ENCODE peak calls at places on chromosomes 5 and 9, in four cellular contexts. Q is neuronal stem cell, E is mesendoderm, H is H9. F is an unnamed sample.

GRCh38 chr9:135901036-135901758 is 6.1 kb downstream of the CAMSAP1 start:
- DNase-seq in Q (no peak), E (no peak), H (no peak), F (no peak)

GRCh38 chr5:83924891-83925290 is 204.2 kb upstream of the HAPLN1 start:
- DNase-seq in Q (no peak), E (no peak), H (no peak), F (peak; percentile 80)

GRCh38 chr5:31237159-31237558 is 43.7 kb downstream of the CDH6 start:
- DNase-seq in Q (no peak), E (peak; percentile 56), H (no peak), F (peak; percentile 32)

GRCh38 chr5:128538249-128539037 is 398 bp upstream of the FBN2 start:
- DNase-seq in Q (peak; percentile 91), E (peak; percentile 99), H (peak; percentile 89), F (peak; percentile 80)

GRCh38 chr9:138075961-138076649 is 198.5 kb downstream of the CACNA1B start:
- DNase-seq in Q (no peak), E (no peak), H (no peak), F (no peak)

GRCh38 chr9:36797471-36798220 is 225.0 kb downstream of the MELK start:
- DNase-seq in Q (no peak), E (no peak), H (no peak), F (no peak)

GRCh38 chr5:95163079-95163478 is 121.8 kb downstream of the MCTP1 start:
- DNase-seq in Q (no peak), E (no peak), H (no peak), F (no peak)

GRCh38 chr9:15078345-15078744 is 168.1 kb upstream of the FREM1 start:
- DNase-seq in Q (no peak), E (no peak), H (no peak), F (no peak)

GRCh38 chr5:39419830-39420229 is 5.0 kb downstream of the DAB2 start:
- DNase-seq in Q (no peak), E (no peak), H (no peak), F (no peak)

GRCh38 chr5:73826761-73827450 is 200.9 kb downstream of the ARHGEF28 start:
- DNase-seq in Q (no peak), E (peak; percentile 41), H (no peak), F (peak; percentile 93)

GRCh38 chr9:33785914-33786313 is 9.4 kb upstream of the PRSS3 start:
- DNase-seq in Q (no peak), E (peak; percentile 53), H (no peak), F (peak; percentile 28)

GRCh38 chr5:80958611-80959010 is 1.6 kb upstream of the RASGRF2 start:
- DNase-seq in Q (no peak), E (no peak), H (no peak), F (no peak)

GRCh38 chr9:96217756-96218693 is 84.0 kb downstream of the HSD17B3 start:
- DNase-seq in Q (peak; percentile 81), E (peak; percentile 89), H (peak; percentile 83), F (peak; percentile 30)

GRCh38 chr5:111950660-111951059 is 193.7 kb upstream of the NREP start:
- DNase-seq in Q (no peak), E (no peak), H (no peak), F (peak; percentile 80)

GRCh38 chr5:83306572-83307241 is 164.8 kb upstream of the VCAN start:
- DNase-seq in Q (no peak), E (peak; percentile 12), H (no peak), F (peak; percentile 89)

GRCh38 chr5:637581-638450 is 25.7 kb downstream of the CEP72 start:
- DNase-seq in Q (no peak), E (no peak), H (no peak), F (no peak)

GRCh38 chr5:72695659-72696058 is 120.8 kb upstream of the TNPO1 start:
- DNase-seq in Q (no peak), E (no peak), H (no peak), F (no peak)

GRCh38 chr9:9961934-9962333 is 650.9 kb downstream of the PTPRD start:
- DNase-seq in Q (no peak), E (no peak), H (no peak), F (no peak)

GRCh38 chr5:135030691-135031145 is 3.3 kb downstream of the PITX1 start:
- DNase-seq in Q (no peak), E (peak; percentile 88), H (peak; percentile 79), F (no peak)

GRCh38 chr5:78562001-78562400 is 86.6 kb downstream of the LHFPL2 start:
- DNase-seq in Q (no peak), E (no peak), H (peak; percentile 10), F (no peak)

GRCh38 chr5:167759411-167759821 is 532.0 kb upstream of the WWC1 start:
- DNase-seq in Q (no peak), E (peak; percentile 56), H (no peak), F (peak; percentile 61)

GRCh38 chr5:127572930-127573329 is 55.5 kb downstream of the PRRC1 start:
- DNase-seq in Q (no peak), E (peak; percentile 19), H (no peak), F (no peak)

GRCh38 chr5:60287174-60287771 is 393.7 kb upstream of the PDE4D start:
- DNase-seq in Q (peak; percentile 69), E (peak; percentile 91), H (peak; percentile 76), F (peak; percentile 16)

GRCh38 chr9:127520941-127521918 is 69.9 kb downstream of the LRSAM1 start:
- DNase-seq in Q (no peak), E (peak; percentile 85), H (peak; percentile 75), F (peak; percentile 83)

GRCh38 chr5:107670927-107671741 is at the start of gene EFNA5:
- DNase-seq in Q (no peak), E (peak; percentile 81), H (peak; percentile 66), F (peak; percentile 46)

GRCh38 chr5:129917224-129917623 is 13.0 kb downstream of the CHSY3 start:
- DNase-seq in Q (no peak), E (no peak), H (no peak), F (no peak)

GRCh38 chr9:77981907-77982306 is 49.7 kb downstream of the GNAQ start:
- DNase-seq in Q (no peak), E (no peak), H (no peak), F (no peak)

GRCh38 chr9:35014517-35014916 is 25.0 kb downstream of the DNAJB5 start:
- DNase-seq in Q (no peak), E (no peak), H (no peak), F (no peak)
- H3K4me2 ChIP-seq in Q (no peak overlapping the region), E (no peak overlapping the region), H (no peak overlapping the region), F (no peak overlapping the region)

GRCh38 chr5:6489786-6490185 is 41.1 kb downstream of the UBE2QL1 start:
- DNase-seq in Q (no peak), E (no peak), H (no peak), F (no peak)
- H2BK120ac ChIP-seq in Q (no peak overlapping the region), E (no peak overlapping the region), H (no peak overlapping the region), F (no peak overlapping the region)

GRCh38 chr5:158435161-158435616 is 576.2 kb upstream of the CLINT1 start:
- DNase-seq in Q (no peak), E (no peak), H (no peak), F (no peak)
- H3K4me2 ChIP-seq in Q (no peak overlapping the region), E (no peak overlapping the region), H (no peak overlapping the region), F (no peak overlapping the region)

DNA sequence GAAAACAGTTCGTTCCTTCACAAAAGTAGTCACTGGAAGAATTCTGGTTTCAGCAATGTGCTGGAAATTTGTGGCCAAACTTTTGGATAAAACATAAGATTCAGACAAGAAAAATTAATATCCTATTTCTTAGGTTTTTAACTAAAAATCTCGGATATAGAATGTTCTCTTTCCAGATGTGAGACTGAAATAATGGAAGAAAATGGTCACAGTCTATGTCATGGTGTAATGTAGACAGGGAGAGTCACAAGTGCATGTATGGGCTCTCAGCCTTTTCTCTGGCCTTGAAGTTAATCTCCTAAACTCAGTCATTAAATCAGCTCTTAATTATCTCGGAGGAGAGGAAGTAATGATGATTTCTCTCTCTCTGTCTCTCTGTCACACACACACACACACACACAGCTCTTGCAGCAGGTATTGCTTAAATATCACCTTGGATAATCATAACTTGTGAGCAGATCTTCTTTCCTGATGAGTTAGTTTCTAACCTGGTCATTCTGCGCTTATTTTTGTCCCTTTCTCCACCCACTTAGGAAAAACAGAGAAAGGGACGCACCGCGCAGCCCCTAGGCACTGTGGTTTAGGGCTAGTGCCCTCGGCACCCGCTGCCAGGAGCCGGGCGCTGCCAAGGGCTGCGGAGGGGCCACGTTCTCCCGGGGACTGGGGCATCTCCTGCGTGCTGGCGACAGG is 672 bp upstream of the ITGA2 start:
- DNase-seq in Q (no peak), E (no peak), H (no peak), F (no peak)
- H2BK120ac ChIP-seq in Q (no peak overlapping the region), E (no peak overlapping the region), H (no peak overlapping the region), F (peak overlapping the region; percentile 87)

GRCh38 chr9:121698627-121699270 is 47.3 kb downstream of the DAB2IP start:
- DNase-seq in Q (peak; percentile 83), E (peak; percentile 77), H (peak; percentile 73), F (no peak)

GRCh38 chr9:121700831-121701419 is 49.5 kb downstream of the DAB2IP start:
- DNase-seq in Q (no peak), E (no peak), H (no peak), F (no peak)

GRCh38 chr9:121699271-121700164 is 48.1 kb downstream of the DAB2IP start:
- DNase-seq in Q (peak; percentile 20), E (peak; percentile 65), H (peak; percentile 63), F (peak; percentile 55)

GRCh38 chr9:121701736-121702261 is 50.4 kb downstream of the DAB2IP start:
- DNase-seq in Q (no peak), E (no peak), H (no peak), F (no peak)

GRCh38 chr9:121700165-121700830 is 48.9 kb downstream of the DAB2IP start:
- DNase-seq in Q (peak; percentile 12), E (peak; percentile 71), H (peak; percentile 71), F (peak; percentile 48)
- H3K4me2 ChIP-seq in Q (peak overlapping the region; percentile 95), E (peak overlapping the region; percentile 79), H (peak overlapping the region; percentile 42), F (peak overlapping the region; percentile 58)

GRCh38 chr9:73539881-73540280 is 388.2 kb downstream of the ANXA1 start:
- DNase-seq in Q (no peak), E (no peak), H (no peak), F (no peak)

GRCh38 chr9:73537561-73537960 is 385.9 kb downstream of the ANXA1 start:
- DNase-seq in Q (no peak), E (no peak), H (no peak), F (no peak)

GRCh38 chr9:73536403-73536802 is 384.7 kb downstream of the ANXA1 start:
- DNase-seq in Q (no peak), E (peak; percentile 13), H (no peak), F (no peak)

GRCh38 chr9:73543727-73544126 is 392.1 kb downstream of the ANXA1 start:
- DNase-seq in Q (no peak), E (no peak), H (no peak), F (no peak)

DNA sequence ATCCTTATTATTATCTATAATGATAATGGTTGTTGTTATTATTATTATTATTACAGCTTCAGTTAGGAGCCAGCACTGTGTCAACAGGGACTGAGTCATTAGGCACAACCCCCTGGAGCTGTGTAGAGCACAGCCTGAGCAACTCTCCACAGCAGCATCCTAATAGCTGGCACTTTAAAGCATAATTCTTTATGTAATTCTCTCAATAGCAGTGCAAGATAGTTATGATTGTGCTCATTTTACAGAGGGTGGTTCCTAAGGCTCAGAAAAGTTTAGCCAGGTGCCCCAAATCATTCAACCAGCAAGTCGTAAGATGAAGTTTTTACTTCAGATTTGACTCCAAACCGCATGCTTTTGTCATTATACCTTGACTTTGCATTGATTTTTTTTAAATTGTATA is 390.3 kb downstream of the ANXA1 start:
- DNase-seq in Q (no peak), E (no peak), H (no peak), F (no peak)
- H2BK120ac ChIP-seq in Q (no peak overlapping the region), E (no peak overlapping the region), H (no peak overlapping the region), F (no peak overlapping the region)